ENCODE peak calls at places on chromosomes 3 and 15, in seven cellular contexts. One of them, this sample, is unnamed. For H3K27me3, the result is how much of the 10 kb centered on the place peaks cover.

GRCh38 chr15:29825205-29825604 is 2.9 kb upstream of the TJP1 start:
- DNase-seq in K562: no peak
- DNase-seq in GM23338: no peak
- DNase-seq in upper lobe of right lung: no peak
- DNase-seq in IMR-90: no peak
- DNase-seq in BE2C: no peak
- DNase-seq in neuronal stem cell: no peak
- DNase-seq in this sample: peak

GRCh38 chr15:46786886-46787285 is 930.4 kb upstream of the SEMA6D start:
- DNase-seq in K562: no peak
- DNase-seq in GM23338: peak
- DNase-seq in upper lobe of right lung: no peak
- DNase-seq in IMR-90: no peak
- DNase-seq in BE2C: no peak
- DNase-seq in neuronal stem cell: peak
- DNase-seq in this sample: peak

GRCh38 chr15:76345880-76346665 is 9.5 kb downstream of the ISL2 start:
- DNase-seq in K562: no peak
- DNase-seq in GM23338: peak
- DNase-seq in upper lobe of right lung: peak
- DNase-seq in IMR-90: no peak
- DNase-seq in BE2C: no peak
- DNase-seq in neuronal stem cell: no peak
- DNase-seq in this sample: no peak

GRCh38 chr3:160374472-160374871 is 24.6 kb downstream of the IFT80 start:
- DNase-seq in K562: no peak
- DNase-seq in GM23338: no peak
- DNase-seq in upper lobe of right lung: no peak
- DNase-seq in IMR-90: no peak
- DNase-seq in BE2C: no peak
- DNase-seq in neuronal stem cell: no peak
- DNase-seq in this sample: no peak

GRCh38 chr3:144273611-144274010 is 302.0 kb downstream of the DIPK2A start:
- DNase-seq in K562: no peak
- DNase-seq in GM23338: no peak
- DNase-seq in upper lobe of right lung: no peak
- DNase-seq in IMR-90: peak
- DNase-seq in BE2C: no peak
- DNase-seq in neuronal stem cell: no peak
- DNase-seq in this sample: no peak

GRCh38 chr15:65832549-65833364 is 36.5 kb upstream of the RAB11A start:
- DNase-seq in K562: peak
- DNase-seq in GM23338: peak
- DNase-seq in upper lobe of right lung: peak
- DNase-seq in IMR-90: peak
- DNase-seq in BE2C: peak
- DNase-seq in neuronal stem cell: peak
- DNase-seq in this sample: peak

GRCh38 chr3:16728762-16729745 is 123.8 kb upstream of the DAZL start:
- DNase-seq in K562: no peak
- DNase-seq in GM23338: no peak
- DNase-seq in upper lobe of right lung: no peak
- DNase-seq in IMR-90: peak
- DNase-seq in BE2C: no peak
- DNase-seq in neuronal stem cell: no peak
- DNase-seq in this sample: no peak

GRCh38 chr3:28348286-28348636 is 260 bp upstream of the ZCWPW2 start:
- DNase-seq in K562: no peak
- DNase-seq in GM23338: no peak
- DNase-seq in upper lobe of right lung: no peak
- DNase-seq in IMR-90: peak
- DNase-seq in BE2C: no peak
- DNase-seq in neuronal stem cell: no peak
- DNase-seq in this sample: no peak

DNA sequence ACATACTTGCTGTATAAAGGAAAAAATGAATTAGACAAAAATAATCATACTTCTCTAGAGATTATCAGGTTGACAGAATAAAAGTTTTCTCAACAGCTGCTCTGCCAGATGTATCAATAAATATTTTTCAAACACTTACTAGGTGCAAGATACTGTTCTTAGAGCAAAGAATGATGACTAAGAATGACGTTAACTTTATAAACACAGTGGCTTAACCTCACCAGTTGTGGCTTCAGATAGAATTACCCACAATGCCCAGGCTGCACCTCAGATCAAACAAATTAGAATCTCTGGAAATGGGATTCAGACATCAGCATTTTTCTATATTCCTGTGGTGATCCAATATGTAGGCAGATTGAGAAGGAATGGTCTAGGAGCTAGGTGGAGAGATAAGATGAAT is 422.4 kb upstream of the ATP11B start:
- DNase-seq in K562: no peak
- DNase-seq in GM23338: no peak
- DNase-seq in upper lobe of right lung: no peak
- DNase-seq in IMR-90: no peak
- DNase-seq in BE2C: no peak
- DNase-seq in neuronal stem cell: no peak
- DNase-seq in this sample: no peak
- H3K27me3 ChIP-seq in K562: under half
- H3K27me3 ChIP-seq in GM23338: under half
- H3K27me3 ChIP-seq in upper lobe of right lung: under half
- H3K27me3 ChIP-seq in IMR-90: under half
- H3K27me3 ChIP-seq in BE2C: under half
- H3K27me3 ChIP-seq in neuronal stem cell: under half
- H3K27me3 ChIP-seq in this sample: half or more

GRCh38 chr3:58084166-58084565 is 75.9 kb downstream of the FLNB start:
- DNase-seq in K562: peak
- DNase-seq in GM23338: peak
- DNase-seq in upper lobe of right lung: no peak
- DNase-seq in IMR-90: peak
- DNase-seq in BE2C: no peak
- DNase-seq in neuronal stem cell: no peak
- DNase-seq in this sample: no peak
- H3K27me3 ChIP-seq in K562: under half
- H3K27me3 ChIP-seq in GM23338: under half
- H3K27me3 ChIP-seq in upper lobe of right lung: under half
- H3K27me3 ChIP-seq in IMR-90: under half
- H3K27me3 ChIP-seq in BE2C: under half
- H3K27me3 ChIP-seq in neuronal stem cell: under half
- H3K27me3 ChIP-seq in this sample: under half

DNA sequence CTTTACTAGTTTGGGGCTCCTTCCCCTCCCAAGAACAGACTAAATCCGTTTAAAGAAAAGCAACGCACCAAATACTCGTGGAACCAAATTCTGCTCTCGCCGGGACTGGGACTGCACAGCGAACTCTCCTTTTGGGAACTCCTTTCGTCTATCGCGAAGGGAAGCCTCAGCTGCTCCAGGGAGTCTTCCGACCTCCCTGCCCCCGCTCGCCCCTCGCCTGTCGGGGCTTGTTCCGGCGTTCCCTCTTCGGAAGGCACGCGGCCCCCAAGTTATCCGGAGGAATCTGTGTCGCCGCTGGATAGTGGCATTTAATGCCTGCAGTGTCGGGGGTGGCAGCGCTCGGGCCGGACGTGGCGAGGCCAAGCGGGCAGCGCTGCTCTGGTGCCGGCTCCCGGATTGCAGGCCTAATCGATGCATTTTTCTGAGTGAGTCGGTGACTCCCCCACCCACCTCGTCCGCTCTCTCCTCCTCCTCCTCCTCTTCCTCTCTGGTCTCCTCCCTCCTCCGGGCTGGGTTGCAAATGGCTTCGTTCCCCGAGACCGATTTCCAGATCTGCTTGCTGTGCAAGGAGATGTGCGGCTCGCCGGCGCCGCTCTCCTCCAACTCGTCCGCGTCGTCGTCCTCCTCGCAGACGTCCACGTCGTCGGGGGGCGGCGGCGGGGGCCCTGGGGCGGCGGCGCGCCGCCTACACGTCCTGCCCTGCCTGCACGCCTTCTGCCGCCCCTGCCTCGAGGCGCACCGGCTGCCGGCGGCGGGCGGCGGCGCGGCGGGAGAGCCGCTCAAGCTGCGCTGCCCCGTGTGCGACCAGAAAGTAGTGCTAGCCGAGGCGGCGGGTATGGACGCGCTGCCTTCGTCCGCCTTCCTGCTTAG is at the start of gene TRIM71:
- DNase-seq in K562: no peak
- DNase-seq in GM23338: no peak
- DNase-seq in upper lobe of right lung: peak
- DNase-seq in IMR-90: no peak
- DNase-seq in BE2C: no peak
- DNase-seq in neuronal stem cell: no peak
- DNase-seq in this sample: peak
- H3K27me3 ChIP-seq in K562: half or more
- H3K27me3 ChIP-seq in GM23338: under half
- H3K27me3 ChIP-seq in upper lobe of right lung: under half
- H3K27me3 ChIP-seq in IMR-90: half or more
- H3K27me3 ChIP-seq in BE2C: under half
- H3K27me3 ChIP-seq in neuronal stem cell: under half
- H3K27me3 ChIP-seq in this sample: half or more

GRCh38 chr3:44991326-44991725 is 15.3 kb downstream of the EXOSC7 start:
- DNase-seq in K562: no peak
- DNase-seq in GM23338: no peak
- DNase-seq in upper lobe of right lung: no peak
- DNase-seq in IMR-90: no peak
- DNase-seq in BE2C: no peak
- DNase-seq in neuronal stem cell: no peak
- DNase-seq in this sample: no peak

GRCh38 chr3:44996556-44996969 is 20.5 kb downstream of the EXOSC7 start:
- DNase-seq in K562: no peak
- DNase-seq in GM23338: no peak
- DNase-seq in upper lobe of right lung: no peak
- DNase-seq in IMR-90: no peak
- DNase-seq in BE2C: peak
- DNase-seq in neuronal stem cell: no peak
- DNase-seq in this sample: no peak

GRCh38 chr3:44993471-44994205 is 17.6 kb downstream of the EXOSC7 start:
- DNase-seq in K562: no peak
- DNase-seq in GM23338: no peak
- DNase-seq in upper lobe of right lung: no peak
- DNase-seq in IMR-90: peak
- DNase-seq in BE2C: no peak
- DNase-seq in neuronal stem cell: no peak
- DNase-seq in this sample: no peak

GRCh38 chr3:44992555-44993470 is 16.8 kb downstream of the EXOSC7 start:
- DNase-seq in K562: peak
- DNase-seq in GM23338: peak
- DNase-seq in upper lobe of right lung: no peak
- DNase-seq in IMR-90: no peak
- DNase-seq in BE2C: peak
- DNase-seq in neuronal stem cell: no peak
- DNase-seq in this sample: peak

DNA sequence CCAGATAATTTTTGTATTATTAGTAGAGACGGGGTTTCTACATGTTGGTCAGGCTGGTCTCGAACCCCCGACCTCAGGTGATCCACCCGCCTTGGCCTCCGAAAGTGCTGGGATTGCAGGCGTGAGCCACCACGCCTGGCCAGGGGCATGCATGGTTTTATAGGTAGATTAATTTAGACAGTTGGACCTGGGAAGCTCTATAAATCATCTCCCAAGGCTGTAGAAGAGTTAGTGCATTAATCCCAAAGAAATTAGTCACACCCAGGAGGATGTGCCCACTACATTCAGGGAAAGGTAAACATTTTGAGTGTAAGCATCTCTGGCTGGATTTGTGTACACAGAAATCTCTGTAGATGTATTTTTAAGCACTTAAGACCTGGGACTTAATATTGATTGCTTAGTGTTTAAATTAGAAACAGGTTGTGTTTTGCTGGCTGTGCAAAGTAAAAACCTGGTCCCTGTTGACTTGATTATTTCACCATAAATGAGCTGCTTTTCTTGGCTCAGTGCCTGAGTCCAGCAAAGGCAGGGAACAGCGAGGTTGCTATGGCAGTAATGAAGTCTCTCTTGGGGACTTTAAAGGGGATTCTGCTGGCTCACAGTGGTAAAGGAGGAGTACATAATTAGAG is 19.2 kb downstream of the EXOSC7 start:
- DNase-seq in K562: no peak
- DNase-seq in GM23338: no peak
- DNase-seq in upper lobe of right lung: no peak
- DNase-seq in IMR-90: peak
- DNase-seq in BE2C: peak
- DNase-seq in neuronal stem cell: no peak
- DNase-seq in this sample: peak
- H3K27me3 ChIP-seq in K562: under half
- H3K27me3 ChIP-seq in GM23338: under half
- H3K27me3 ChIP-seq in upper lobe of right lung: under half
- H3K27me3 ChIP-seq in IMR-90: under half
- H3K27me3 ChIP-seq in BE2C: under half
- H3K27me3 ChIP-seq in neuronal stem cell: under half
- H3K27me3 ChIP-seq in this sample: under half

GRCh38 chr3:128497305-128498126 is 4.5 kb upstream of the GATA2 start:
- DNase-seq in K562: peak
- DNase-seq in GM23338: peak
- DNase-seq in upper lobe of right lung: peak
- DNase-seq in IMR-90: no peak
- DNase-seq in BE2C: peak
- DNase-seq in neuronal stem cell: no peak
- DNase-seq in this sample: peak
- H3K27me3 ChIP-seq in K562: under half
- H3K27me3 ChIP-seq in GM23338: half or more
- H3K27me3 ChIP-seq in upper lobe of right lung: half or more
- H3K27me3 ChIP-seq in IMR-90: under half
- H3K27me3 ChIP-seq in BE2C: under half
- H3K27me3 ChIP-seq in neuronal stem cell: half or more
- H3K27me3 ChIP-seq in this sample: under half

GRCh38 chr15:73258271-73259108 is 110.3 kb downstream of the HCN4 start:
- DNase-seq in K562: no peak
- DNase-seq in GM23338: no peak
- DNase-seq in upper lobe of right lung: no peak
- DNase-seq in IMR-90: no peak
- DNase-seq in BE2C: no peak
- DNase-seq in neuronal stem cell: no peak
- DNase-seq in this sample: no peak
- H3K27me3 ChIP-seq in K562: under half
- H3K27me3 ChIP-seq in GM23338: under half
- H3K27me3 ChIP-seq in upper lobe of right lung: under half
- H3K27me3 ChIP-seq in IMR-90: under half
- H3K27me3 ChIP-seq in BE2C: under half
- H3K27me3 ChIP-seq in neuronal stem cell: under half
- H3K27me3 ChIP-seq in this sample: under half